ENCODE peak calls at places on chromosomes 1 and 21, in eight cellular contexts. Z is neural progenitor cell, G is PC-3, K is MM.1S, X is HCT116, T is SK-N-SH, S is hepatocyte, O is OCI-LY7. V is an unnamed sample.

GRCh38 chr1:110430366-110430765 is 20.6 kb upstream of the PROK1 start:
- DNase-seq in K (no peak), Z (no peak), O (peak), S (no peak), G (no peak), T (no peak), X (no peak), V (no peak)

GRCh38 chr1:113684153-113684541 is 75.1 kb downstream of the PHTF1 start:
- DNase-seq in Z (no peak), K (no peak), X (no peak), T (peak), G (no peak), O (no peak), S (peak), V (no peak)

GRCh38 chr1:96513136-96513535 is 208.4 kb upstream of the PTBP2 start:
- DNase-seq in O (no peak), G (no peak), T (no peak), X (no peak), K (no peak), Z (no peak), S (no peak), V (no peak)

GRCh38 chr1:39370602-39371001 is 120.8 kb upstream of the BMP8A start:
- DNase-seq in Z (no peak), S (no peak), O (no peak), G (no peak), X (no peak), K (no peak), T (no peak), V (no peak)

GRCh38 chr1:66576645-66577044 is 42.7 kb downstream of the SGIP1 start:
- DNase-seq in X (no peak), T (peak), Z (no peak), K (no peak), G (no peak), S (peak), O (no peak), V (no peak)

GRCh38 chr21:24895885-24896734 is 711.2 kb downstream of the MRPL39 start:
- DNase-seq in X (no peak), Z (peak), T (peak), O (no peak), S (peak), G (peak), K (peak), V (peak)

GRCh38 chr1:84944767-84945486 is 51.9 kb upstream of the LPAR3 start:
- DNase-seq in S (peak), Z (peak), T (peak), X (peak), O (peak), K (peak), G (peak), V (peak)

GRCh38 chr1:18676431-18676830 is 45.8 kb downstream of the PAX7 start:
- DNase-seq in K (no peak), G (no peak), O (no peak), Z (peak), T (no peak), S (no peak), X (no peak), V (peak)

GRCh38 chr1:28456078-28456477 is 49.8 kb upstream of the RCC1 start:
- DNase-seq in T (no peak), O (peak), G (no peak), X (no peak), K (no peak), Z (no peak), S (peak), V (no peak)

GRCh38 chr1:29017975-29018712 is 103.8 kb downstream of the EPB41 start:
- DNase-seq in K (no peak), T (no peak), X (no peak), O (no peak), Z (no peak), S (no peak), G (no peak), V (no peak)

GRCh38 chr1:147647796-147648633 is 22.3 kb downstream of the ACP6 start:
- DNase-seq in O (no peak), G (no peak), X (no peak), T (no peak), K (no peak), Z (no peak), S (no peak), V (no peak)

GRCh38 chr21:42744520-42745445 is 91.4 kb downstream of the PDE9A start:
- DNase-seq in S (no peak), K (no peak), T (no peak), X (no peak), Z (no peak), O (no peak), G (no peak), V (no peak)

GRCh38 chr1:232951605-232952004 is 1.2 kb downstream of the NTPCR start:
- DNase-seq in O (no peak), G (no peak), Z (no peak), S (no peak), K (no peak), X (no peak), T (no peak), V (no peak)
- H2AFZ ChIP-seq in O (no peak), G (peak), Z (no peak), S (no peak), K (peak), X (no peak), T (peak), V (no peak)

DNA sequence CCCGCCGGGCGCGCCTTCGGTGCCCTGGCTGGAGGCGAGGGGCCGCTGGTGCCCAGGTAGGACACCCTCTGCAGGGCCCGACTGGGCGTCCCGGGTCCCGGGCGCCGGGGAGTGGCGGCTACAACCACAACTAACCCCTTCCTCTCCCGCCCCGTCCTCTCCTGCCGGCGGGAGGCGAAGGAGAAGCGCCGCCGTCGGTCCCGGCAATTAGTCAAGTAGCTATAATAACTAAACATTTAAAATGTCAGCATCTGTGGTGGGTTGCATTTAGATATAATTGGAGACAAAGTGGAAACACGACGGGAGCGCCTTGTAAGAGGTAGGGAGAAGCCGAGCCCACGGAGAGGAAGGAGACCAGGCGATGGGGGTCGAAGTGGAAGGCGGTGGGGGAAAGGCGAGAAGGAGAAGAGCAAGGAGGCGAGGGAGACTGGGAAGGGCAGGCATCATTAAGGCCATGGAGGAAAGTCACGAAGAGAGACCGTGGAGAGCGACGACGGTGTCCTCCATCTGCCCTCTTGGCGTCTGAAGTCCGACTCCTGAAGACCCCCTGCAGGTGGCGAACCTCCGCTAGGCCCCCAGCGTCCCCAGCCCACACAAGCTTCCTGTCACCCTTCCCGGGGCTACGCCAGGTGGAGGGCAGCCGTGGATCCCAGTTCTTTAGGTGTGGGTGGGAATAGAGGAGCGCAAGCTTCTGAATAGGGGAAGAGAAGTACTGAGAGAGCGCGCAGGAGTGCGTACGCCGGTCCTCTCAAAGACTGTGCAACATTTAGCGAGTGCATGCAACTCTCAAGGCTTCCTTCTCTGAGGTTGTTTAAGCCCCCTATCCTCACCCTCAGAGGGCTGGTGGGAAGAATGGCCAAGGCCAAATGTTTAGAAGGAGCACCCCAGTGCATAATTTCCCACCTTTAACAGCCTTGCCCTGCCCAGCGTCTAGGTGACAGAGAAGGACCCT is 1.6 kb downstream of the CNIH3 start:
- DNase-seq in T (peak), G (no peak), O (no peak), S (no peak), K (no peak), X (no peak), Z (peak), V (peak)
- TF ChIP-seq EZH2phosphoT487 in T (no peak), G (no peak), O (no peak), S (peak), K (no peak), X (no peak), Z (peak), V (peak)

GRCh38 chr1:185170291-185170848 is 13.4 kb downstream of the SWT1 start:
- DNase-seq in O (peak), S (peak), T (peak), G (peak), X (peak), K (peak), Z (peak), V (peak)
- TF ChIP-seq CTCF in O (peak), S (peak), T (peak), G (peak), X (peak), K (peak), Z (peak), V (peak)

GRCh38 chr1:54811739-54812655 is 10.9 kb upstream of the TTC22 start:
- DNase-seq in T (no peak), Z (no peak), G (no peak), X (no peak), K (no peak), O (no peak), S (no peak), V (no peak)
- H2AFZ ChIP-seq in T (no peak), Z (no peak), G (no peak), X (no peak), K (no peak), O (no peak), S (no peak), V (no peak)

DNA sequence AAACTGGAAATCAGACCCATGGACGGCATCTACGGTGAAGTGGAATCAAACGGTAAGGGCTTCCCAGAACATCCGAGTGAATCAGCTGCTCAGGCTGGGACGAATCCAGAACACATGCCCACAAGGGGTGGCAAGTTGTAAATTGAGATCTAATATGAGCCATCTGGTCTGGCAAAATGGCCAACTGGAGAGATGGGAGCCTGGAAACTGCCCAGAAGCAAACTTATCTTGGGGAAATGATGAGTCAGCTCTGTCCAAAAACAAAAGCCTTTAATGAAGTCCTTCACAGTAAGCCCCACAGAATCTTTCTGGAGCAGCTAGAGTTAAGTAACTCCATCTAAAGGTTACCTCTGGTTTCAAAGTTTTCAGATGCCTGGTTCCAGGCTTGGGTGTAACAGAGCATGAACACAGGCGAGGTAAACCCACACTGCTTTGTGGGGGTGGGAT is 10.6 kb upstream of the SRP9 start:
- DNase-seq in T (peak), Z (no peak), O (peak), S (peak), K (no peak), X (no peak), G (peak), V (no peak)
- TF ChIP-seq EZH2phosphoT487 in T (no peak), Z (no peak), O (no peak), S (no peak), K (no peak), X (no peak), G (no peak), V (no peak)

GRCh38 chr1:7973086-7973485 is 11.6 kb downstream of the PARK7 start:
- DNase-seq in S (no peak), Z (no peak), X (no peak), K (no peak), G (no peak), T (no peak), O (no peak), V (no peak)
- TF ChIP-seq CTCF in S (no peak), Z (no peak), X (no peak), K (no peak), G (no peak), T (no peak), O (no peak), V (no peak)

GRCh38 chr1:41433501-41433900 is 51.0 kb downstream of the EDN2 start:
- DNase-seq in X (no peak), S (no peak), K (no peak), T (no peak), O (no peak), Z (no peak), G (no peak), V (no peak)
- H2AFZ ChIP-seq in X (no peak), S (no peak), K (no peak), T (no peak), O (no peak), Z (no peak), G (no peak), V (no peak)

V was measured in GM23338.